ENCODE peak calls at places on chromosomes 12 and 14, in eight cellular contexts. J is lower lobe of right lung, V is stomach, I is breast epithelium, F is heart left ventricle, M is HCT116, P is heart right ventricle, G is dorsolateral prefrontal cortex. S is an unnamed sample.

GRCh38 chr14:95431199-95432145 is 85.0 kb downstream of the SYNE3 start:
- DNase-seq in P (no peak), J (no peak), G (no peak), F (no peak), I (no peak), V (no peak), M (no peak), S (no peak)

GRCh38 chr12:5884285-5884684 is 60.8 kb downstream of the ANO2 start:
- DNase-seq in I (no peak), F (no peak), P (no peak), M (no peak), G (no peak), J (no peak), V (no peak), S (no peak)

GRCh38 chr14:37650356-37651037 is 55.1 kb downstream of the TTC6 start:
- DNase-seq in J (no peak), M (no peak), P (no peak), V (no peak), F (no peak), I (no peak), G (no peak), S (no peak)

GRCh38 chr12:105041186-105041585 is 43.1 kb downstream of the ALDH1L2 start:
- DNase-seq in G (no peak), V (no peak), P (no peak), J (no peak), I (no peak), F (no peak), M (no peak), S (no peak)

GRCh38 chr12:105222726-105223357 is 13.1 kb downstream of the APPL2 start:
- DNase-seq in I (no peak), G (no peak), V (no peak), J (no peak), M (no peak), F (no peak), P (no peak), S (no peak)

GRCh38 chr12:57782243-57782607 is 362 bp upstream of the TSFM start:
- DNase-seq in I (no peak), P (no peak), J (no peak), G (no peak), F (no peak), V (no peak), M (no peak), S (no peak)

GRCh38 chr14:92503756-92504491 is 9.7 kb upstream of the RIN3 start:
- DNase-seq in J (no peak), G (no peak), I (no peak), V (no peak), P (no peak), M (peak; percentile 88), F (no peak), S (no peak)

GRCh38 chr14:76955575-76956252 is 72.8 kb downstream of the IRF2BPL start:
- DNase-seq in P (peak; percentile 41), V (no peak), J (no peak), I (no peak), F (peak; percentile 38), M (no peak), G (no peak), S (peak; percentile 39)

GRCh38 chr12:7108042-7108927 is 729 bp downstream of the C1RL start:
- DNase-seq in V (peak; percentile 79), F (peak; percentile 72), P (peak; percentile 54), M (peak; percentile 62), J (peak; percentile 93), G (peak; percentile 20), I (peak; percentile 73), S (peak; percentile 66)

GRCh38 chr12:15800278-15800677 is 11.1 kb upstream of the EPS8 start:
- DNase-seq in V (no peak), J (no peak), P (no peak), I (no peak), F (no peak), G (no peak), M (no peak), S (no peak)

GRCh38 chr14:31898835-31899528 is 178.1 kb upstream of the ARHGAP5 start:
- DNase-seq in M (no peak), I (no peak), P (no peak), F (no peak), V (no peak), G (no peak), J (no peak), S (no peak)

GRCh38 chr14:100648474-100649172 is 61.4 kb upstream of the BEGAIN start:
- DNase-seq in I (no peak), V (no peak), F (no peak), G (no peak), P (no peak), J (no peak), M (no peak), S (no peak)

GRCh38 chr14:80447396-80447795 is 236.1 kb upstream of the DIO2 start:
- DNase-seq in M (no peak), I (no peak), V (no peak), P (no peak), J (no peak), F (no peak), G (no peak), S (no peak)

GRCh38 chr12:53378705-53379388 is 1.1 kb upstream of the SP1 start:
- DNase-seq in F (no peak), I (no peak), V (no peak), J (peak; percentile 6), G (no peak), P (no peak), M (no peak), S (no peak)

GRCh38 chr14:77376380-77376770 is 519 bp downstream of the TMED8 start:
- DNase-seq in G (peak; percentile 24), V (peak; percentile 25), P (peak; percentile 8), I (no peak), M (no peak), F (peak; percentile 24), J (peak; percentile 52), S (peak; percentile 8)

GRCh38 chr12:121334513-121335343 is 17.5 kb downstream of the ANAPC5 start:
- DNase-seq in J (no peak), I (no peak), P (peak; percentile 26), F (no peak), M (peak; percentile 46), V (no peak), G (peak; percentile 17), S (no peak)

GRCh38 chr12:127548123-127548553 is 718.8 kb upstream of the TMEM132C start:
- DNase-seq in J (no peak), P (no peak), F (no peak), I (no peak), V (no peak), G (no peak), M (no peak), S (no peak)

GRCh38 chr14:52834440-52834842 is 43.0 kb upstream of the GNPNAT1 start:
- DNase-seq in M (no peak), V (no peak), P (no peak), J (no peak), G (no peak), F (no peak), I (no peak), S (no peak)

GRCh38 chr12:130576286-130576933 is 139.7 kb downstream of the RIMBP2 start:
- DNase-seq in I (no peak), M (no peak), V (no peak), G (peak; percentile 37), P (no peak), F (no peak), J (no peak), S (no peak)

GRCh38 chr12:111406474-111407370 is 999 bp downstream of the SH2B3 start:
- DNase-seq in M (no peak), V (no peak), J (peak; percentile 78), P (peak; percentile 37), F (peak; percentile 66), G (no peak), I (no peak), S (no peak)

GRCh38 chr12:109458086-109458485 is 19.0 kb downstream of the KCTD10 start:
- DNase-seq in I (no peak), J (no peak), G (no peak), V (no peak), P (no peak), M (no peak), F (no peak), S (no peak)

GRCh38 chr14:104885973-104886689 is 21.1 kb downstream of the CEP170B start:
- DNase-seq in M (no peak), I (no peak), J (peak; percentile 43), G (no peak), F (no peak), P (peak; percentile 3), V (no peak), S (no peak)

GRCh38 chr12:75722714-75723200 is 211.3 kb upstream of the KRR1 start:
- DNase-seq in I (no peak), M (peak; percentile 77), F (peak; percentile 59), V (no peak), P (peak; percentile 82), J (no peak), G (peak; percentile 64), S (peak; percentile 3)

GRCh38 chr14:36604757-36605505 is 22.5 kb upstream of the NKX2-8 start:
- DNase-seq in J (no peak), V (peak; percentile 53), G (peak; percentile 14), F (peak; percentile 20), P (peak; percentile 41), I (peak; percentile 52), M (peak; percentile 76), S (no peak)

GRCh38 chr14:99595034-99595433 is 9.0 kb downstream of the CCDC85C start:
- DNase-seq in J (no peak), M (no peak), F (no peak), P (no peak), G (no peak), I (no peak), V (no peak), S (no peak)

GRCh38 chr12:106997916-106998315 is 11.0 kb upstream of the MTERF2 start:
- DNase-seq in I (no peak), F (no peak), G (no peak), V (no peak), P (no peak), J (no peak), M (no peak), S (no peak)
- TF ChIP-seq CTCF in I (no peak), F (no peak), G (no peak), V (no peak), P (no peak), J (no peak), M (no peak), S (no peak)

GRCh38 chr14:103185051-103186027 is 62.1 kb downstream of the TNFAIP2 start:
- DNase-seq in J (no peak), M (peak; percentile 40), P (no peak), I (no peak), F (no peak), V (no peak), G (no peak), S (no peak)
- H3K27ac ChIP-seq in J (no peak overlapping the region), M (no peak overlapping the region), P (no peak overlapping the region), I (no peak overlapping the region), F (no peak overlapping the region), V (no peak overlapping the region), G (no peak overlapping the region), S (no peak overlapping the region)

GRCh38 chr14:39812532-39813320 is 380.5 kb upstream of the FBXO33 start:
- DNase-seq in J (no peak), F (no peak), G (no peak), V (no peak), M (no peak), P (no peak), I (no peak), S (no peak)
- TF ChIP-seq CTCF in J (no peak), F (no peak), G (no peak), V (no peak), M (no peak), P (no peak), I (no peak), S (no peak)

DNA sequence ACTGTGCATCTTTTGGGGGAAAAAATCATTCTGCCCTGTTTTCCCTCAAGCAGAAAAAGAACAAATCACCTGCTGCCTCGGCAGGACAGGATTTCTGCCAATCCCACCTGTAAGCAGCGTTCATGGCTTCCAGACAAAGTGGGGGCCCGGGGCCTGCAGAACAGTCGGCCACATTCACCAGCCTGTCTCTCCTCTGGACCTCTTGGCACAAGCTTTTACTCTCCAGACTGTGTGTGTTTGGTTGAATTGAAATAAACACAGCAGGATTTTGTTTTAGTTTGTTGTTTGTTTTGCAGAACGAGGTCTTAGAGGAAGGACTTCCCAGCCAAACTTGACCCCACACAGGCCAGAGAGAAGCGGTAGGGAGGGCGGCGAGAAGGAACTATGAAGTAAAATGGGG is 41.7 kb upstream of the FOS start:
- DNase-seq in V (no peak), M (no peak), G (peak; percentile 26), F (no peak), P (no peak), I (no peak), J (no peak), S (no peak)
- H3K27ac ChIP-seq in V (peak overlapping the region; percentile 33), M (no peak overlapping the region), G (peak overlapping the region; percentile 83), F (peak overlapping the region; percentile 87), P (peak overlapping the region; percentile 83), I (peak overlapping the region; percentile 21), J (peak overlapping the region; percentile 69), S (no peak overlapping the region)